ENCODE peak calls at places on chromosomes 2 and 18, in five cellular contexts. M is astrocyte; V is stimulated activated CD4-positive, alpha-beta T cell treated with anti-CD3 and anti-CD28 coated beads, Interleukin-15, amount 100 ng/mL, for 48 hours; Z is non-pigmented ciliary epithelial cell; L is NCI-H748 treated with DMSO at 0.1 percent for 48 hours. D is an unnamed sample.

GRCh38 chr18:4134691-4135090 is 320.4 kb downstream of the DLGAP1 start:
- DNase-seq in Z (no peak), V (no peak), M (no peak), L (no peak), D (no peak)

GRCh38 chr2:8848328-8849100 is 11.1 kb upstream of the KIDINS220 start:
- DNase-seq in Z (no peak), V (no peak), M (no peak), L (no peak), D (no peak)

GRCh38 chr2:205848601-205849000 is 166.3 kb downstream of the NRP2 start:
- DNase-seq in M (peak; percentile 56), V (no peak), Z (no peak), L (no peak), D (peak; percentile 75)

GRCh38 chr2:74457549-74458131 is 598 bp upstream of the WBP1 start:
- DNase-seq in V (peak; percentile 76), L (peak; percentile 57), Z (no peak), M (no peak), D (peak; percentile 37)

GRCh38 chr2:80086831-80087230 is 217.7 kb downstream of the LRRTM1 start:
- DNase-seq in L (no peak), M (peak; percentile 49), Z (no peak), V (no peak), D (peak; percentile 71)

GRCh38 chr2:42095923-42096408 is 48.1 kb downstream of the PKDCC start:
- DNase-seq in Z (no peak), V (peak; percentile 53), M (peak; percentile 36), L (peak; percentile 47), D (peak; percentile 75)

GRCh38 chr2:172253190-172254052 is 150.7 kb upstream of the DLX2 start:
- DNase-seq in V (peak; percentile 73), Z (peak; percentile 100), L (no peak), M (peak; percentile 100), D (peak; percentile 97)

GRCh38 chr2:101105654-101106053 is 45.5 kb downstream of the TBC1D8 start:
- DNase-seq in M (no peak), L (no peak), Z (no peak), V (no peak), D (no peak)

GRCh38 chr18:6819332-6819731 is 89.8 kb downstream of the ARHGAP28 start:
- DNase-seq in M (no peak), Z (no peak), V (no peak), L (no peak), D (no peak)

GRCh38 chr18:49304746-49305145 is 155.7 kb downstream of the DYM start:
- DNase-seq in M (no peak), Z (no peak), V (no peak), L (no peak), D (no peak)

GRCh38 chr2:36482576-36483214 is 115.3 kb downstream of the FEZ2 start:
- DNase-seq in M (peak; percentile 62), Z (no peak), V (no peak), L (no peak), D (no peak)

GRCh38 chr2:65199891-65200290 is 27.7 kb upstream of the ACTR2 start:
- DNase-seq in Z (no peak), M (peak; percentile 60), L (no peak), V (no peak), D (peak; percentile 78)

D was measured in myocyte.